ENCODE peak calls at places on chromosomes 13 and 19, in nine cellular contexts. Z is GM23338, W is stomach, N is SK-N-SH, Y is HepG2, C is breast epithelium, I is prostate gland, J is K562, T is suprapubic skin. A is an unnamed sample.

GRCh38 chr13:92313382-92313781 is 913.2 kb upstream of the GPC6 start:
- DNase-seq in Z (no peak), W (no peak), N (no peak), Y (no peak), C (no peak), I (no peak), J (no peak), T (no peak), A (no peak)

GRCh38 chr19:46124638-46125115 is at the start of gene IGFL3:
- DNase-seq in Z (no peak), W (no peak), N (no peak), Y (no peak), C (no peak), I (no peak), J (no peak), T (no peak), A (no peak)

GRCh38 chr19:58409010-58409790 is 751 bp downstream of the ZNF584 start:
- DNase-seq in Z (peak), W (no peak), N (peak), Y (no peak), C (peak), I (no peak), J (no peak), T (no peak), A (no peak)

GRCh38 chr19:11843741-11844140 is 4.8 kb upstream of the ZNF439 start:
- DNase-seq in Z (no peak), W (no peak), N (no peak), Y (no peak), C (no peak), I (peak), J (no peak), T (no peak), A (no peak)

GRCh38 chr13:101018720-101019119 is 344.1 kb upstream of the TMTC4 start:
- DNase-seq in Z (no peak), W (no peak), N (no peak), Y (no peak), C (no peak), I (no peak), J (no peak), T (no peak), A (no peak)

GRCh38 chr13:19658831-19659230 is 25.4 kb downstream of the MPHOSPH8 start:
- DNase-seq in Z (no peak), W (no peak), N (no peak), Y (no peak), C (no peak), I (no peak), J (no peak), T (no peak), A (no peak)

GRCh38 chr13:20159646-20160345 is 1.1 kb downstream of the GJA3 start:
- DNase-seq in Z (no peak), W (no peak), N (no peak), Y (no peak), C (no peak), I (no peak), J (no peak), T (no peak), A (no peak)

GRCh38 chr13:22114630-22115311 is 443.9 kb downstream of the FGF9 start:
- DNase-seq in Z (no peak), W (no peak), N (no peak), Y (no peak), C (no peak), I (no peak), J (no peak), T (no peak), A (peak)

GRCh38 chr13:74026753-74027152 is 107.5 kb downstream of the KLF12 start:
- DNase-seq in Z (peak), W (peak), N (no peak), Y (no peak), C (no peak), I (no peak), J (no peak), T (no peak), A (peak)
- TF ChIP-seq POLR2AphosphoS5 in Z (no peak), W (no peak), N (no peak), Y (no peak), C (no peak), I (no peak), J (no peak), T (no peak), A (no peak)

GRCh38 chr19:37654833-37655688 is at the start of gene ZFP30:
- DNase-seq in Z (peak), W (peak), N (peak), Y (peak), C (peak), I (peak), J (peak), T (peak), A (peak)

GRCh38 chr19:37654525-37654832 is 786 bp downstream of the ZFP30 start:
- DNase-seq in Z (peak), W (no peak), N (no peak), Y (no peak), C (no peak), I (no peak), J (no peak), T (no peak), A (no peak)

GRCh38 chr19:37654118-37654517 is 1.1 kb downstream of the ZFP30 start:
- DNase-seq in Z (no peak), W (no peak), N (peak), Y (no peak), C (no peak), I (no peak), J (peak), T (no peak), A (no peak)

DNA sequence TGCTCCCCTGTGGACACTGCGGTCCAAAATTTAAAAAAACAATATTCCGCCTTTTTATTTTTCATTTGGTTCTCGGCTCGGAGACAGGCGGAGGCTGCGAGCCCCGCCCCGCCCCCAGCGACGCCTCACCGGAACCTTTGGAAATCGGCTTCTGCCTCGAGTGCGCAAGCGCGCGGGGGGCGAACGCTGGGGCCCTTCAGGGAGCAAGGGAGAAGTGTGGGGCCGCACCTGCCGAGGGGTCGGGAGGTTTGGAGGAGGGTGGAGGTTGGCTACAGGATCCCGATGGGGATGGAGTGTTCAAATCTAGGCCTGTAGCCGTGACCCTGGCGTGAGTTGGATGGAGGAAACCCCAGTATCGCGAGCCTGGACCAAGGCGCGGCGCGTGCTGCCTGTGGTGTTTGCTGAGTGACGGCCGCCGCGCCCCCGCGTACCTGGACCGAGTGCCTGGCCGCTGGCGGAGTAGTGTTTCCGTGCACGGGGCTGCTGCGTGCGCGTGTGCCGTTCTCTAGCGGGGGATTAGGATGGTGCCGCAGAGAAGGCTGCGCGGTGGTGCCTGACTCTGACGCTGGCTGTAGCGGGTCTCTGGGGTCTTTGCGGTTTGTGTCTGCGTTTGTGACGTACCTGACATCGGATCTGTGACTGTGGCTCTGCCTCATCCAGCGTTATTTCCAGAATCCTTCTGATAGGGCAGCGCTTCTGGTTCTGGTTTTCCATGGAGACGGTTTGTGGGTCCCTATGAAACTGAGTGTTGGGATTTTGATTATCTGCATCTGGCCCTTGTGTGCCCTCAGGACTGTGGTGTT is 625 bp upstream of the ZFP30 start:
- DNase-seq in Z (peak), W (peak), N (peak), Y (peak), C (peak), I (peak), J (peak), T (peak), A (peak)
- TF ChIP-seq POLR2AphosphoS5 in Z (peak), W (peak), N (no peak), Y (no peak), C (peak), I (peak), J (no peak), T (no peak), A (peak)

GRCh38 chr13:78657699-78658629 is 991 bp downstream of the OBI1 start:
- DNase-seq in Z (peak), W (no peak), N (peak), Y (peak), C (no peak), I (no peak), J (peak), T (no peak), A (no peak)

GRCh38 chr13:78660130-78660857 is 1.3 kb upstream of the OBI1 start:
- DNase-seq in Z (peak), W (no peak), N (peak), Y (peak), C (no peak), I (peak), J (no peak), T (no peak), A (no peak)

GRCh38 chr13:78658630-78659449 is at the start of gene OBI1:
- DNase-seq in Z (peak), W (peak), N (peak), Y (peak), C (peak), I (peak), J (peak), T (peak), A (peak)

GRCh38 chr13:78659450-78660110 is 625 bp upstream of the OBI1 start:
- DNase-seq in Z (no peak), W (no peak), N (peak), Y (no peak), C (no peak), I (no peak), J (no peak), T (no peak), A (no peak)

GRCh38 chr13:78662467-78662866 is 3.5 kb upstream of the OBI1 start:
- DNase-seq in Z (no peak), W (no peak), N (no peak), Y (no peak), C (no peak), I (no peak), J (no peak), T (no peak), A (no peak)
- TF ChIP-seq POLR2AphosphoS5 in Z (no peak), W (no peak), N (no peak), Y (no peak), C (no peak), I (no peak), J (no peak), T (no peak), A (no peak)

GRCh38 chr19:17319473-17320238 is 10.3 kb downstream of the DDA1 start:
- DNase-seq in Z (no peak), W (no peak), N (no peak), Y (no peak), C (no peak), I (no peak), J (no peak), T (no peak), A (no peak)

GRCh38 chr19:17318966-17319365 is 9.6 kb downstream of the DDA1 start:
- DNase-seq in Z (no peak), W (no peak), N (no peak), Y (no peak), C (no peak), I (no peak), J (no peak), T (no peak), A (no peak)

GRCh38 chr19:17322854-17323253 is 11.8 kb downstream of the ANO8 start:
- DNase-seq in Z (no peak), W (no peak), N (peak), Y (no peak), C (no peak), I (no peak), J (no peak), T (no peak), A (no peak)

GRCh38 chr19:17321655-17322489 is 12.5 kb downstream of the DDA1 start:
- DNase-seq in Z (no peak), W (no peak), N (no peak), Y (no peak), C (no peak), I (no peak), J (no peak), T (no peak), A (no peak)

DNA sequence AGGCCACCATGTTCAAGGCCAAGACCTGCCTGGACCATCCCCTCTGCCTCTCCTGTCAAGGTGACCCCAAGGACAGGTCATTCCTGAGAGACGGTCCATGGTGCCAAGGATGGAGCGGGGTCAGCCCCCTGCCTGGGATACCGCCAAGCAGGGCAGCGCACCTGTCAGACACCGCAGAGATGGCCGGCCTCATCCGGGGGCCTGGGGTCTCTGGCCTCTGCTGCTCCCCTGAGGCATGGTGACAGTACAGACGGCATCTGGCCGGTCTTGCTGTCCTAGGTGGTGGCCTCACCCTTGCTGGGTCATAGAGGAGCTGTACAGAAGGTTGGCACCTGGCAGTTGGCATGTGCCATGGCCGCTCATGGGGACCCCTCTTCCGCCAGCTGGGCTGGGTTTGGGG is 11.1 kb downstream of the DDA1 start:
- DNase-seq in Z (no peak), W (no peak), N (no peak), Y (no peak), C (no peak), I (no peak), J (no peak), T (no peak), A (no peak)
- TF ChIP-seq POLR2AphosphoS5 in Z (no peak), W (no peak), N (no peak), Y (no peak), C (no peak), I (no peak), J (no peak), T (no peak), A (no peak)

GRCh38 chr19:18123819-18124218 is 26.2 kb downstream of the MAST3 start:
- DNase-seq in Z (no peak), W (no peak), N (peak), Y (no peak), C (no peak), I (no peak), J (no peak), T (no peak), A (no peak)

GRCh38 chr19:18126097-18126496 is 26.9 kb upstream of the PIK3R2 start:
- DNase-seq in Z (no peak), W (no peak), N (no peak), Y (no peak), C (no peak), I (no peak), J (no peak), T (no peak), A (no peak)

GRCh38 chr19:18122424-18122823 is 24.8 kb downstream of the MAST3 start:
- DNase-seq in Z (no peak), W (no peak), N (no peak), Y (no peak), C (no peak), I (no peak), J (no peak), T (no peak), A (no peak)

GRCh38 chr19:18121166-18121565 is 23.6 kb downstream of the MAST3 start:
- DNase-seq in Z (no peak), W (no peak), N (no peak), Y (no peak), C (no peak), I (no peak), J (no peak), T (no peak), A (no peak)

DNA sequence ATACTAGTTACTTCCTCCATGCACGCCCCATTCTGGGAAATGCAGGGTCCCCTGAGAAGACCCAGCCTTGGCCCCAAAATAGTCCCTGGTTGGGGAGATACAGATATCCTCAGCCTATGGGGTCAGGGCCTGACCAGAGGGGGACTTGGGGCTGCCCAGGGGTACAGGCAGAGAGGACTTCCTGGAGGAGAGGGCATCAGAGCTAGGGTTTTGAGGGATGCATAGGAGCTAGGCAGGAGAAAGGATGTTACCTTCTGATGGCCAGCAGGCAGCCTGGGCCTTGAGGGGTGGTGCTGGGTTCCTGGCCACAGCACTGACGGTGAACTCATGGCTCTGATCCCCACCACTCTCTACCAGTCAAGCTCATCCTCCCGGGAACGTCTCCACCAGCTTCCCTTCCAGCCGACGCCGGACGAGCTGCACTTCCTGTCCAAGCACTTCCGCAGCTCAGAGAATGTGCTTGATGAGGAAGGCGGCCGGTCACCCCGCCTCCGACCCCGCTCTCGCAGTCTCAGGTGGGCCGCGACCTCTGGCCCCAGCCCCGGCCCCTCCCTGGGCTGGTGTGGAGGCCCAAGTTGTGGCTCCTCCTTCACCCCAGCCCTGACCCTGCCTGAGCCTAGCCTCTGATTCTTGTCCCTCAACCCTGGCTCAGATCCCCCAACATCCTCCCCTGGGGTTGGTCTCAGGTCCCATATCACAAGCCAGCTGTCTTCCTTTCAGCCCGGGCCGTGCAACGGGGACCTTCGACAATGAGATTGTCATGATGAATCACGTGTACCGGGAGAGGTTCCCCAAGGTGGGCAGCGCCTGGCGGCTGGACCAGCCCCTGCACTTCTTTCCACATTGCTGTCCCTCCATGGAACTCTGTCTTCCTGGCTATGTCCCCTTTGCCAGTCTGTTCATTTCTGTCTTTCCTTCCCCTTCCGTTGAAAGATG is 25.6 kb downstream of the MAST3 start:
- DNase-seq in Z (no peak), W (no peak), N (no peak), Y (no peak), C (no peak), I (no peak), J (no peak), T (no peak), A (no peak)
- TF ChIP-seq POLR2AphosphoS5 in Z (no peak), W (no peak), N (no peak), Y (no peak), C (no peak), I (no peak), J (no peak), T (no peak), A (no peak)

GRCh38 chr19:2678043-2678671 is 24.3 kb downstream of the GNG7 start:
- DNase-seq in Z (no peak), W (no peak), N (no peak), Y (no peak), C (no peak), I (no peak), J (no peak), T (no peak), A (peak)
- TF ChIP-seq POLR2AphosphoS5 in Z (no peak), W (no peak), N (no peak), Y (no peak), C (no peak), I (peak), J (no peak), T (no peak), A (no peak)

GRCh38 chr19:54190942-54191670 is at the start of gene TSEN34:
- DNase-seq in Z (peak), W (peak), N (peak), Y (peak), C (no peak), I (peak), J (peak), T (no peak), A (peak)
- TF ChIP-seq POLR2AphosphoS5 in Z (peak), W (no peak), N (peak), Y (peak), C (peak), I (peak), J (no peak), T (peak), A (no peak)

GRCh38 chr13:113489549-113490495 is 689 bp downstream of the DCUN1D2 start:
- DNase-seq in Z (peak), W (peak), N (peak), Y (no peak), C (no peak), I (no peak), J (peak), T (peak), A (peak)
- TF ChIP-seq POLR2AphosphoS5 in Z (no peak), W (no peak), N (no peak), Y (no peak), C (no peak), I (no peak), J (no peak), T (no peak), A (no peak)

GRCh38 chr13:51621597-51621996 is 37.3 kb downstream of the WDFY2 start:
- DNase-seq in Z (no peak), W (no peak), N (peak), Y (no peak), C (no peak), I (no peak), J (no peak), T (no peak), A (no peak)
- TF ChIP-seq POLR2AphosphoS5 in Z (no peak), W (no peak), N (no peak), Y (no peak), C (no peak), I (no peak), J (no peak), T (no peak), A (no peak)

GRCh38 chr19:48625891-48626327 is 6.6 kb downstream of the SPHK2 start:
- DNase-seq in Z (no peak), W (no peak), N (no peak), Y (no peak), C (no peak), I (no peak), J (no peak), T (no peak), A (no peak)

GRCh38 chr19:48624067-48624594 is 4.8 kb downstream of the SPHK2 start:
- DNase-seq in Z (peak), W (peak), N (peak), Y (peak), C (peak), I (peak), J (peak), T (peak), A (peak)

GRCh38 chr19:48624791-48625723 is 5.8 kb downstream of the SPHK2 start:
- DNase-seq in Z (peak), W (no peak), N (no peak), Y (no peak), C (no peak), I (no peak), J (no peak), T (no peak), A (no peak)

GRCh38 chr19:48619692-48620565 is 623 bp downstream of the SPHK2 start:
- DNase-seq in Z (no peak), W (no peak), N (no peak), Y (no peak), C (no peak), I (no peak), J (no peak), T (no peak), A (no peak)

GRCh38 chr19:48623556-48624066 is 4.3 kb downstream of the SPHK2 start:
- DNase-seq in Z (no peak), W (no peak), N (peak), Y (no peak), C (no peak), I (no peak), J (no peak), T (no peak), A (no peak)
- TF ChIP-seq POLR2AphosphoS5 in Z (no peak), W (no peak), N (peak), Y (peak), C (no peak), I (no peak), J (no peak), T (no peak), A (no peak)